ENCODE peak calls at places on chromosomes 4 and X, in four cellular contexts. O is breast epithelium, P is IMR-90, X is lower leg skin. K is an unnamed sample.
A peak's percentile ranks its signal among the peaks of the same experiment; 100 is the strongest.

GRCh38 chr4:56139241-56139827 is 190.6 kb downstream of the CEP135 start:
- DNase-seq in O (no peak), P (no peak), X (no peak), K (no peak)

GRCh38 chr4:18075823-18076433 is 54.4 kb upstream of the LCORL start:
- DNase-seq in O (no peak), P (peak; percentile 12), X (no peak), K (peak; percentile 12)

GRCh38 chr4:36348403-36348938 is 67.1 kb downstream of the DTHD1 start:
- DNase-seq in O (no peak), P (no peak), X (no peak), K (no peak)

GRCh38 chr4:101790521-101791188 is at the start of gene BANK1:
- DNase-seq in O (no peak), P (peak; percentile 2), X (peak; percentile 84), K (no peak)

GRCh38 chrX:7586126-7586525 is 256.8 kb upstream of the VCX start:
- DNase-seq in O (no peak), P (peak; percentile 35), X (no peak), K (no peak)

GRCh38 chr4:70637239-70637920 is 8.8 kb downstream of the ENAM start:
- DNase-seq in O (no peak), P (peak; percentile 24), X (no peak), K (no peak)

GRCh38 chr4:138869631-138870030 is 145.9 kb upstream of the NOCT start:
- DNase-seq in O (no peak), P (no peak), X (no peak), K (no peak)

GRCh38 chrX:110142096-110142495 is 139.2 kb downstream of the TMEM164 start:
- DNase-seq in O (no peak), P (no peak), X (no peak), K (no peak)

GRCh38 chrX:124747295-124747694 is 400.9 kb downstream of the SH2D1A start:
- DNase-seq in O (no peak), P (no peak), X (no peak), K (no peak)

GRCh38 chr4:76420311-76420710 is 630 bp downstream of the CCDC158 start:
- DNase-seq in O (no peak), P (no peak), X (no peak), K (no peak)

GRCh38 chr4:7989654-7990053 is 50.0 kb upstream of the AFAP1 start:
- DNase-seq in O (no peak), P (no peak), X (no peak), K (no peak)

GRCh38 chr4:166309286-166309685 is 436.2 kb downstream of the TLL1 start:
- DNase-seq in O (no peak), P (no peak), X (no peak), K (no peak)

GRCh38 chrX:35625714-35626113 is 172.4 kb upstream of the MAGEB16 start:
- DNase-seq in O (no peak), P (no peak), X (peak; percentile 77), K (no peak)

GRCh38 chr4:108099838-108100237 is 68.9 kb downstream of the LEF1 start:
- DNase-seq in O (no peak), P (no peak), X (no peak), K (no peak)

GRCh38 chr4:139469216-139469615 is 15.3 kb downstream of the RAB33B start:
- DNase-seq in O (no peak), P (peak; percentile 26), X (no peak), K (no peak)

GRCh38 chr4:126182801-126183200 is 868.0 kb downstream of the FAT4 start:
- DNase-seq in O (no peak), P (peak; percentile 48), X (no peak), K (no peak)

GRCh38 chr4:53654300-53654758 is 63.0 kb upstream of the LNX1 start:
- DNase-seq in O (no peak), P (peak; percentile 43), X (no peak), K (no peak)

GRCh38 chr4:128803783-128804182 is 5.7 kb upstream of the JADE1 start:
- DNase-seq in O (no peak), P (no peak), X (no peak), K (no peak)

GRCh38 chr4:75715105-75715799 is 9.1 kb upstream of the USO1 start:
- DNase-seq in O (no peak), P (peak; percentile 69), X (no peak), K (no peak)

GRCh38 chrX:138925330-138925729 is 213.8 kb upstream of the FGF13 start:
- DNase-seq in O (no peak), P (peak; percentile 27), X (no peak), K (peak; percentile 17)

GRCh38 chr4:42732776-42733175 is 75.9 kb upstream of the ATP8A1 start:
- DNase-seq in O (no peak), P (no peak), X (no peak), K (no peak)

GRCh38 chrX:1464282-1465131 is 11.8 kb upstream of the ASMTL start:
- DNase-seq in O (no peak), P (no peak), X (peak; percentile 81), K (no peak)

GRCh38 chr4:182645511-182645910 is 271.7 kb downstream of the DCTD start:
- DNase-seq in O (no peak), P (no peak), X (no peak), K (no peak)

GRCh38 chr4:126899382-126899801 is 733.4 kb upstream of the INTU start:
- DNase-seq in O (no peak), P (peak; percentile 94), X (no peak), K (no peak)

GRCh38 chrX:16695079-16695676 is 17.3 kb downstream of the CTPS2 start:
- DNase-seq in O (no peak), P (peak; percentile 65), X (peak; percentile 91), K (no peak)

GRCh38 chrX:13898084-13898483 is 81.2 kb upstream of the GPM6B start:
- DNase-seq in O (no peak), P (peak; percentile 22), X (no peak), K (no peak)

GRCh38 chr4:109169160-109169559 is 133.3 kb downstream of the COL25A1 start:
- DNase-seq in O (no peak), P (peak; percentile 4), X (no peak), K (no peak)

GRCh38 chr4:185171373-185172071 is 28.5 kb downstream of the SLC25A4 start:
- DNase-seq in O (no peak), P (no peak), X (no peak), K (no peak)

DNA sequence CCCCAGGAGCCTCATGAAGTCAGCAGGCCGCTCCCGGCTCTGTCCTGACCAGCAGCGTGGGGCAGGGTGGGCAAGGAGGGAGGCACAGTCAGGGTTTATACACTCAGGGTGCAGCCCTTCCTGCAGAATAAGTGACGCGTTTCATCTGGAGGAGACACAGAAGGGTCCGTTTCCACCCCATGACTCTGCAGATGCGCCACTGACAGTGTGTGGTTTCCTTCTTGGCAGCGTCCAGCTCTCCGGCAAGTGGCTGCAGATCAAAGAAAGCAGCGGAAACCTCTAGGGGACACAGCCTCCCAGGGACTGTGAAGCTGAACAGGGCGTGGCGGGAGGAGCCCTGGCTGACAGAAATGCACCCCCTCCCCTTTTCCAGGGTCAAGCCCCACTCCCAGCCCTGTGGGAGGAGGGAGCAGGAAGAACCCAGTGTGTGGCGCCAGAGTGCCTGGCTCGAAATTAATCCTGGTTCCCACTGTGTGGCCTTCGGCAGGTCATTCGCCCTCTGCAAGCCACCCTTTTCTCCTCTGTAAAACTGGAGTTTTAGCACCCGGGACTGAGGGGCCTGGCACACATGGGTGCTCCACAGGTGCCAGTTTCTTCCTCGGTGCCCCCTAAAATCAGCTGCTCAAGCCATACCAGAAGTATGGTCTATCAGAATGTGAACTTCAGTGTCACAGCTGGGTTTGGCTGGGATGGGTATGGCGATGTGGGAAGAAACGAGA is 17.3 kb upstream of the TBC1D14 start:
- DNase-seq in O (no peak), P (peak; percentile 79), X (peak; percentile 89), K (no peak)
- TF ChIP-seq POLR2A in O (no peak), P (no peak), X (no peak), K (no peak)

GRCh38 chrX:97622111-97622510 is 738.4 kb downstream of the RPA4 start:
- DNase-seq in O (no peak), P (no peak), X (no peak), K (no peak)

DNA sequence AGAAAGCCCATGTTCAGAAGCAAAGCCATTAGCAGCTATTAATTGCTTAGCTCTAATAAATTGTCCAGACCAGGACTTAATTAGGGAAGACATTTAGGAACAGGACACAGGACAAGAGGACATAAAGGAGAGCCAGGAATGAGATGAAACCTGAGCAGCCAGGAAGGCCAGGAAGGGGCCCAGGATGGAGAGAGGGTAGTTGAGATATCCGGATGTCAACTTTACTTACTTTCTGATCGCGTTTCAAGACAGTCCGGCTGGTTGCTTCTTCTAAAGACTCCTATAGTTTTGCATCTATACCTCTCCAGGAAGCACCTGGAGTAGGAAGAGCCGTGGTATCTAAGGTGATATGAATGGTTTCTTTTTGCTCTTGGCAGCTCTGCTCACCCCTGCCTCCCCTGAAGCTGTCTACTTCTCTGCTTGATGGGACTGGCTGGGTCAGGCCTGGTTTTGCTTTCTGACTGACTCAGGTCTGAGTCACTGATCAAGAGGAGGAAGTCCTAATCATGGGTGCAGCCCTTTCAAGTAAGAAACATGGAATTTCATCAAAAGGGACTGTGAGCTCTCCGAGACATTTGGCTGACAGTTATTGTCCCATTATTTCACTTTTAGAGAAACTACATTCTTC is 733.3 kb downstream of the RPA4 start:
- DNase-seq in O (no peak), P (peak; percentile 74), X (no peak), K (peak; percentile 24)
- TF ChIP-seq POLR2A in O (no peak), P (no peak), X (no peak), K (no peak)

GRCh38 chrX:25998687-25999086 is 139.5 kb upstream of the MAGEB18 start:
- DNase-seq in O (no peak), P (no peak), X (no peak), K (no peak)
- TF ChIP-seq POLR2A in O (no peak), P (no peak), X (no peak), K (no peak)

DNA sequence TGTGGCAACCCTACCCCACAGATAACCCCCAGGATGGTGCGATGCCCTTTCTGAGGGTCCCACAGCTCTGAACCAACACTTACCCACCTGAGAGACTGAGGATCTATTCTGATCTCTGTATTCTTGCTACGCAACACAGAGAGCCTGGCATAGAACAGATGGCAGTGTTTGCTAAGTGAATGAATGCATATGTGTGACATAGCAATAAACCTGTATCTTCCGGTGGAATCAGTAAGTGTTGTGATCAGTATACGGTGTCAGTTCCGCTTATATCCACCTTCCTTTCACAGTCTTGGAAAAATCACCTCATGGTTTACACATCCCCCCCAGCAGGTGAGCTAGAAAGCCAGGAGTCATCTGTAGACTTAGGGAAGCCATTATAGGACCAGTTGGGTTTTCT is 5.9 kb upstream of the HSD17B10 start:
- DNase-seq in O (no peak), P (no peak), X (no peak), K (no peak)
- TF ChIP-seq POLR2A in O (no peak), P (no peak), X (no peak), K (no peak)

DNA sequence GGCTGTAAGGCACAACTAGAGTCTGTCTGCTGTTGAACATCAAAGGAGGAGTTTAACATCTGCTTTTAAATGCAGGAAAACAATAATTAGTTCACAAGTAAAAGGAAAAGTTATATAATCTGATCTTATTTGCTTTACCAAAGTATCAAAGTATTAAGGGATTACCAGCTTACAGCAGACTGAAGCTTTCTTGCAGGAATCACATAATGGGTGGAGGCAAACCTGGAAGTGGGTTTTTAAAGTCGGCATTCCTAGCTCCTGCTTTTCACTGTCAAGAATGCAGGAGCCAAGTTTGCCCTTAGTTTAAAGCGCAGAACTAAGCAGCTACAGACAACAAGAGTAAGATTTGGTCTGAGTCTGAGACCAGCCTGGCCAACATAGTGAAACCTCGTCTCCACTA is 122.2 kb downstream of the APBB2 start:
- DNase-seq in O (no peak), P (no peak), X (no peak), K (no peak)
- TF ChIP-seq POLR2A in O (no peak), P (no peak), X (no peak), K (no peak)